ENCODE peak calls at places on chromosomes 5 and 9, in seven cellular contexts. A is IMR-90, E is hepatocyte, O is pancreas, G is left ventricle myocardium inferior, Z is SK-N-SH, U is tibial nerve. J is an unnamed sample.
A peak's percentile ranks its signal among the peaks of the same experiment; 100 is the strongest.

GRCh38 chr9:15317836-15318235 is 10.8 kb upstream of the TTC39B start:
- DNase-seq in O (no peak), G (no peak), U (no peak), E (no peak), Z (no peak), A (peak; percentile 49), J (no peak)

GRCh38 chr5:153135416-153135815 is 355.1 kb upstream of the GRIA1 start:
- DNase-seq in O (no peak), Z (no peak), E (no peak), G (no peak), A (no peak), U (no peak), J (no peak)

GRCh38 chr9:91500509-91501011 is 76.9 kb upstream of the NFIL3 start:
- DNase-seq in G (no peak), Z (no peak), E (peak; percentile 61), A (peak; percentile 95), O (no peak), U (no peak), J (no peak)

GRCh38 chr9:122217640-122218039 is 11.1 kb downstream of the LHX6 start:
- DNase-seq in E (no peak), U (no peak), Z (no peak), G (no peak), O (no peak), A (no peak), J (no peak)

GRCh38 chr5:172798422-172799215 is 27.6 kb upstream of the DUSP1 start:
- DNase-seq in G (no peak), E (no peak), U (peak; percentile 49), Z (no peak), A (peak; percentile 94), O (no peak), J (no peak)

GRCh38 chr5:81656788-81657187 is 94.1 kb downstream of the SSBP2 start:
- DNase-seq in E (no peak), A (no peak), G (no peak), U (no peak), Z (no peak), O (no peak), J (no peak)

GRCh38 chr9:124281934-124282351 is 24.2 kb downstream of the NEK6 start:
- DNase-seq in G (no peak), Z (no peak), E (no peak), O (no peak), U (no peak), A (no peak), J (no peak)

GRCh38 chr5:124583469-124584350 is 162.7 kb downstream of the ZNF608 start:
- DNase-seq in G (no peak), O (no peak), U (no peak), A (peak; percentile 95), E (peak; percentile 56), Z (no peak), J (no peak)

GRCh38 chr9:100286257-100286656 is 66.5 kb downstream of the TEX10 start:
- DNase-seq in A (peak; percentile 49), Z (no peak), E (no peak), O (no peak), U (no peak), G (no peak), J (no peak)

GRCh38 chr5:26700759-26701384 is 337.5 kb downstream of the CDH9 start:
- DNase-seq in U (no peak), Z (peak; percentile 38), G (no peak), E (peak; percentile 58), O (no peak), A (no peak), J (no peak)

GRCh38 chr5:150138551-150139265 is 16.9 kb downstream of the PDGFRB start:
- DNase-seq in E (peak; percentile 84), A (peak; percentile 96), G (peak; percentile 56), O (no peak), Z (peak; percentile 80), U (peak; percentile 50), J (no peak)

GRCh38 chr5:153352685-153353219 is 137.7 kb upstream of the GRIA1 start:
- DNase-seq in O (no peak), U (no peak), Z (no peak), G (no peak), A (no peak), E (no peak), J (no peak)

GRCh38 chr9:106737516-106737915 is 125.5 kb upstream of the ZNF462 start:
- DNase-seq in E (no peak), U (no peak), Z (no peak), G (no peak), A (no peak), O (no peak), J (no peak)

GRCh38 chr9:121271368-121272351 is 3.7 kb downstream of the GSN start:
- DNase-seq in O (no peak), A (peak; percentile 87), U (peak; percentile 37), E (peak; percentile 36), Z (no peak), G (peak; percentile 66), J (no peak)

GRCh38 chr5:156587012-156587411 is 260.0 kb downstream of the SGCD start:
- DNase-seq in Z (no peak), E (no peak), G (no peak), A (no peak), U (no peak), O (no peak), J (no peak)

GRCh38 chr9:133584559-133585476 is 24.4 kb downstream of the FAM163B start:
- DNase-seq in Z (peak; percentile 68), O (peak; percentile 59), A (no peak), E (peak; percentile 66), U (no peak), G (no peak), J (no peak)

GRCh38 chr5:7897014-7897600 is 28.2 kb downstream of the MTRR start:
- DNase-seq in O (no peak), E (peak; percentile 40), U (no peak), G (no peak), A (peak; percentile 52), Z (peak; percentile 27), J (no peak)

GRCh38 chr9:38046669-38047300 is 22.2 kb downstream of the SHB start:
- DNase-seq in O (peak; percentile 67), U (no peak), E (peak; percentile 46), Z (no peak), G (no peak), A (peak; percentile 69), J (no peak)

GRCh38 chr9:91761362-91761761 is 188.7 kb downstream of the ROR2 start:
- DNase-seq in A (no peak), E (no peak), O (no peak), G (no peak), U (no peak), Z (no peak), J (no peak)

GRCh38 chr5:138706655-138707480 is 46.4 kb upstream of the CTNNA1 start:
- DNase-seq in A (peak; percentile 89), Z (no peak), G (no peak), E (peak; percentile 42), U (peak; percentile 24), O (no peak), J (no peak)

GRCh38 chr9:126612329-126612812 is 1.4 kb upstream of the LMX1B start:
- DNase-seq in Z (peak; percentile 64), A (no peak), E (no peak), U (no peak), O (peak; percentile 63), G (no peak), J (no peak)

GRCh38 chr9:126611592-126612328 is 2.0 kb upstream of the LMX1B start:
- DNase-seq in E (peak; percentile 89), U (peak; percentile 55), G (peak; percentile 79), O (peak; percentile 93), A (peak; percentile 40), Z (peak; percentile 94), J (peak; percentile 40)

GRCh38 chr9:126613656-126614055 is at the start of gene LMX1B:
- DNase-seq in G (peak; percentile 72), A (peak; percentile 17), U (no peak), O (peak; percentile 82), E (no peak), Z (peak; percentile 75), J (no peak)

GRCh38 chr9:126614088-126614454 is 343 bp downstream of the LMX1B start:
- DNase-seq in O (peak; percentile 65), Z (peak; percentile 51), E (no peak), U (no peak), G (no peak), A (no peak), J (no peak)

GRCh38 chr9:126612813-126613641 is 701 bp upstream of the LMX1B start:
- DNase-seq in Z (peak; percentile 55), A (no peak), G (no peak), U (no peak), O (peak; percentile 78), E (no peak), J (no peak)
- H3K27me3 ChIP-seq in Z (peaks cover 88% of the 10 kb centered on the region), A (peaks cover 95% of the 10 kb centered on the region), G (peaks cover 95% of the 10 kb centered on the region), U (peaks cover 86% of the 10 kb centered on the region), O (no peaks in the 10 kb centered on the region), E (peaks cover 89% of the 10 kb centered on the region), J (peaks cover 69% of the 10 kb centered on the region)

GRCh38 chr9:99142275-99142674 is 37.4 kb downstream of the TGFBR1 start:
- DNase-seq in E (peak; percentile 13), U (no peak), G (no peak), A (no peak), Z (no peak), O (no peak), J (no peak)
- H3K36me3 ChIP-seq in E (no peaks in the 10 kb centered on the region), U (peaks cover 7% of the 10 kb centered on the region), G (peaks cover 62% of the 10 kb centered on the region), A (peaks cover 51% of the 10 kb centered on the region), Z (peaks cover 67% of the 10 kb centered on the region), O (peaks cover 3% of the 10 kb centered on the region), J (peaks cover 45% of the 10 kb centered on the region)

GRCh38 chr5:69491838-69492390 is 676 bp upstream of the OCLN start:
- DNase-seq in Z (no peak), O (no peak), G (no peak), E (no peak), U (no peak), A (no peak), J (no peak)
- H3K27me3 ChIP-seq in Z (peaks cover 6% of the 10 kb centered on the region), O (no peaks in the 10 kb centered on the region), G (peaks cover 75% of the 10 kb centered on the region), E (peaks cover 4% of the 10 kb centered on the region), U (peaks cover 43% of the 10 kb centered on the region), A (peaks cover 50% of the 10 kb centered on the region), J (peaks cover 7% of the 10 kb centered on the region)

DNA sequence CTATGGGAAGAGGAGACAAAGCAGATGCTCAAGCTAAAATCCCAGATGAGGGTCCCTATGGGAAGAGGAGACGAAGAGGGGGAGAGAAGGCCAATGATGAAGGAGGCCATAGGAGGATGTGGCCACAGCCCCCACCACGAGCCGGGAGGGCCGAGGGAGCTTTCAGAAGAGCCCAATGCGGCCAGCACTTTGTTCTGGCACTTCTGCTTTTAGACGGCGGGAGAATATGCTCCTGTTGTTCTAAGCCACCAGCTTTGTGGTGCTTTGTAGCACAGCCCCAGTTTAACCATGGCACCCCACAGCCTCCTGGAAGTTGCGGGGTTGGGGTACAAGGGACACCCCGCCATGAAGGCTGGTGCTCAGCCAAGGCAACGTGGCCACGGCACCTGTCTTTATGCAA is 33.4 kb downstream of the LPCAT1 start:
- DNase-seq in Z (no peak), O (no peak), E (no peak), G (no peak), U (no peak), A (no peak), J (no peak)
- H3K36me3 ChIP-seq in Z (peaks cover 4% of the 10 kb centered on the region), O (no peaks in the 10 kb centered on the region), E (no peaks in the 10 kb centered on the region), G (peaks cover 50% of the 10 kb centered on the region), U (peaks cover 11% of the 10 kb centered on the region), A (peaks cover 80% of the 10 kb centered on the region), J (peaks cover 53% of the 10 kb centered on the region)

GRCh38 chr5:176630681-176631222 is 277 bp downstream of the EIF4E1B start:
- DNase-seq in Z (no peak), A (no peak), U (no peak), G (no peak), O (no peak), E (no peak), J (no peak)
- H3K27me3 ChIP-seq in Z (peaks cover 38% of the 10 kb centered on the region), A (peaks cover 72% of the 10 kb centered on the region), U (peaks cover 81% of the 10 kb centered on the region), G (peaks cover 100% of the 10 kb centered on the region), O (no peaks in the 10 kb centered on the region), E (peaks cover 77% of the 10 kb centered on the region), J (peaks cover 40% of the 10 kb centered on the region)

GRCh38 chr9:131593936-131594665 is 48.8 kb downstream of the PRRT1B start:
- DNase-seq in G (no peak), O (no peak), Z (no peak), E (no peak), U (no peak), A (no peak), J (no peak)
- H3K36me3 ChIP-seq in G (peaks cover 97% of the 10 kb centered on the region), O (peaks cover 16% of the 10 kb centered on the region), Z (no peaks in the 10 kb centered on the region), E (no peaks in the 10 kb centered on the region), U (peaks cover 18% of the 10 kb centered on the region), A (peaks cover 38% of the 10 kb centered on the region), J (peaks cover 60% of the 10 kb centered on the region)